ENCODE peak calls at places on chromosome 5, in five cellular contexts. H is GM12865; L is HFFc6; E is RPMI8226; F is activated CD4-positive, alpha-beta memory T cell treated with anti-CD3 and anti-CD28 coated beads, Interleukin-2, amount 10 ng/mL, durations not matched to agents 7 days and 5 days. A is an unnamed sample.

GRCh38 chr5:96993760-96994159 is 57.9 kb downstream of the LNPEP start:
- DNase-seq in H (no peak), L (no peak), E (no peak), F (no peak), A (no peak)

GRCh38 chr5:66796306-66797292 is 200.4 kb downstream of the MAST4 start:
- DNase-seq in H (no peak), L (no peak), E (no peak), F (no peak), A (peak)

GRCh38 chr5:159105318-159106053 is 5.8 kb upstream of the EBF1 start:
- DNase-seq in H (peak), L (no peak), E (no peak), F (no peak), A (no peak)

GRCh38 chr5:43073597-43074546 is 33.8 kb upstream of the ANXA2R start:
- DNase-seq in H (peak), L (peak), E (peak), F (peak), A (peak)

GRCh38 chr5:36252722-36253340 is 11.1 kb upstream of the NADK2 start:
- DNase-seq in H (no peak), L (no peak), E (no peak), F (no peak), A (no peak)

GRCh38 chr5:66661149-66661548 is 65.0 kb downstream of the MAST4 start:
- DNase-seq in H (no peak), L (no peak), E (no peak), F (no peak), A (peak)

GRCh38 chr5:18744441-18744840 is 1110.2 kb downstream of the TAF11L14 start:
- DNase-seq in H (peak), L (no peak), E (no peak), F (peak), A (no peak)

GRCh38 chr5:31726952-31727351 is 88.0 kb downstream of the PDZD2 start:
- DNase-seq in H (no peak), L (no peak), E (no peak), F (no peak), A (no peak)

GRCh38 chr5:107378218-107378899 is 292.4 kb downstream of the EFNA5 start:
- DNase-seq in H (no peak), L (no peak), E (no peak), F (no peak), A (no peak)

GRCh38 chr5:45411971-45412612 is 284.1 kb downstream of the HCN1 start:
- DNase-seq in H (no peak), L (no peak), E (no peak), F (no peak), A (no peak)

GRCh38 chr5:174010365-174010764 is 21.4 kb downstream of the C5orf47 start:
- DNase-seq in H (no peak), L (no peak), E (no peak), F (no peak), A (no peak)

GRCh38 chr5:115377468-115378217 is 81.2 kb upstream of the CCDC112 start:
- DNase-seq in H (peak), L (peak), E (peak), F (peak), A (peak)

GRCh38 chr5:110727025-110727314 is 499 bp upstream of the TMEM232 start:
- DNase-seq in H (no peak), L (no peak), E (no peak), F (no peak), A (no peak)

GRCh38 chr5:43409809-43410271 is 2.4 kb downstream of the CCL28 start:
- DNase-seq in H (no peak), L (no peak), E (no peak), F (no peak), A (no peak)

GRCh38 chr5:137352095-137352494 is 147.0 kb downstream of the SPOCK1 start:
- DNase-seq in H (no peak), L (no peak), E (no peak), F (no peak), A (no peak)

GRCh38 chr5:102627311-102627710 is 127.8 kb upstream of the PAM start:
- DNase-seq in H (no peak), L (peak), E (no peak), F (no peak), A (peak)

GRCh38 chr5:133875179-133875578 is 93.2 kb downstream of the C5orf15 start:
- DNase-seq in H (no peak), L (no peak), E (no peak), F (no peak), A (no peak)

GRCh38 chr5:177491429-177491945 is 5.9 kb downstream of the PDLIM7 start:
- DNase-seq in H (peak), L (peak), E (peak), F (peak), A (no peak)

GRCh38 chr5:134420326-134420725 is 8.6 kb upstream of the CDKN2AIPNL start:
- DNase-seq in H (no peak), L (peak), E (no peak), F (no peak), A (peak)

GRCh38 chr5:96065577-96066385 is 104.1 kb upstream of the ELL2 start:
- DNase-seq in H (no peak), L (no peak), E (no peak), F (no peak), A (no peak)

GRCh38 chr5:166509085-166509484 is 1782.4 kb upstream of the WWC1 start:
- DNase-seq in H (no peak), L (no peak), E (peak), F (no peak), A (no peak)

GRCh38 chr5:28707706-28708105 is 1669.3 kb upstream of the CDH9 start:
- DNase-seq in H (no peak), L (no peak), E (no peak), F (no peak), A (peak)

GRCh38 chr5:142322747-142323479 is 1.9 kb downstream of the SPRY4 start:
- DNase-seq in H (no peak), L (peak), E (no peak), F (no peak), A (no peak)

GRCh38 chr5:157476699-157477408 is 16.8 kb downstream of the NIPAL4 start:
- DNase-seq in H (peak), L (peak), E (peak), F (no peak), A (peak)

GRCh38 chr5:37814699-37815098 is 25.1 kb downstream of the GDNF start:
- DNase-seq in H (peak), L (no peak), E (no peak), F (no peak), A (peak)

GRCh38 chr5:177494356-177495195 is 2.8 kb downstream of the PDLIM7 start:
- DNase-seq in H (peak), L (peak), E (peak), F (peak), A (peak)

GRCh38 chr5:74093501-74093993 is 467.6 kb downstream of the ARHGEF28 start:
- DNase-seq in H (no peak), L (no peak), E (no peak), F (no peak), A (no peak)

GRCh38 chr5:157518963-157519362 is 56.6 kb downstream of the ADAM19 start:
- DNase-seq in H (peak), L (no peak), E (no peak), F (peak), A (no peak)

GRCh38 chr5:159910843-159911229 is 5.4 kb upstream of the ADRA1B start:
- DNase-seq in H (no peak), L (no peak), E (no peak), F (no peak), A (no peak)

GRCh38 chr5:59124983-59125960 is 542.4 kb downstream of the RAB3C start:
- DNase-seq in H (peak), L (no peak), E (no peak), F (peak), A (no peak)

GRCh38 chr5:157651623-157652376 is 438 bp downstream of the SOX30 start:
- DNase-seq in H (peak), L (no peak), E (peak), F (peak), A (peak)

GRCh38 chr5:131563434-131564228 is 71.4 kb downstream of the RAPGEF6 start:
- DNase-seq in H (no peak), L (no peak), E (no peak), F (no peak), A (no peak)

GRCh38 chr5:140041492-140042421 is 1.3 kb downstream of the NRG2 start:
- DNase-seq in H (peak), L (peak), E (no peak), F (no peak), A (peak)